ENCODE peak calls at places on chromosomes 12 and 14, in ten cellular contexts. One of them, this sample, is unnamed.
A peak's percentile ranks its signal among the peaks of the same experiment; 100 is the strongest.

GRCh38 chr14:82394916-82395315 is 861.3 kb upstream of the SEL1L start:
- DNase-seq in aorta: no peak
- DNase-seq in left ventricle myocardium inferior: no peak
- DNase-seq in ACHN: no peak
- DNase-seq in astrocyte of the cerebellum: no peak
- DNase-seq in hippocampal formation: no peak
- DNase-seq in fibroblast of the conjunctiva: no peak
- DNase-seq in Karpas-422: no peak
- DNase-seq in sigmoid colon: no peak
- DNase-seq in Right ventricle myocardium superior: no peak
- DNase-seq in this sample: no peak

GRCh38 chr12:91985002-91985767 is 160.5 kb downstream of the BTG1 start:
- DNase-seq in ACHN: no peak
- DNase-seq in left ventricle myocardium inferior: no peak
- DNase-seq in astrocyte of the cerebellum: no peak
- DNase-seq in Right ventricle myocardium superior: no peak
- DNase-seq in aorta: no peak
- DNase-seq in hippocampal formation: no peak
- DNase-seq in sigmoid colon: no peak
- DNase-seq in fibroblast of the conjunctiva: no peak
- DNase-seq in Karpas-422: no peak
- DNase-seq in this sample: no peak

GRCh38 chr14:93231129-93231979 is 24.3 kb downstream of the UBR7 start:
- DNase-seq in Right ventricle myocardium superior: no peak
- DNase-seq in fibroblast of the conjunctiva: no peak
- DNase-seq in astrocyte of the cerebellum: no peak
- DNase-seq in ACHN: peak; percentile 59
- DNase-seq in Karpas-422: no peak
- DNase-seq in hippocampal formation: no peak
- DNase-seq in left ventricle myocardium inferior: peak; percentile 17
- DNase-seq in aorta: peak; percentile 78
- DNase-seq in sigmoid colon: no peak
- DNase-seq in this sample: peak; percentile 59

GRCh38 chr12:9741726-9742125 is 8.8 kb upstream of the CLECL1 start:
- DNase-seq in fibroblast of the conjunctiva: no peak
- DNase-seq in left ventricle myocardium inferior: no peak
- DNase-seq in ACHN: no peak
- DNase-seq in hippocampal formation: no peak
- DNase-seq in Karpas-422: no peak
- DNase-seq in astrocyte of the cerebellum: no peak
- DNase-seq in aorta: no peak
- DNase-seq in sigmoid colon: no peak
- DNase-seq in Right ventricle myocardium superior: no peak
- DNase-seq in this sample: no peak

GRCh38 chr12:22016982-22017381 is 29.0 kb upstream of the CMAS start:
- DNase-seq in astrocyte of the cerebellum: no peak
- DNase-seq in aorta: no peak
- DNase-seq in Karpas-422: no peak
- DNase-seq in sigmoid colon: no peak
- DNase-seq in fibroblast of the conjunctiva: no peak
- DNase-seq in ACHN: no peak
- DNase-seq in left ventricle myocardium inferior: no peak
- DNase-seq in hippocampal formation: no peak
- DNase-seq in Right ventricle myocardium superior: no peak
- DNase-seq in this sample: no peak

GRCh38 chr12:114409796-114410520 is 4.0 kb upstream of the TBX5 start:
- DNase-seq in left ventricle myocardium inferior: no peak
- DNase-seq in ACHN: no peak
- DNase-seq in fibroblast of the conjunctiva: no peak
- DNase-seq in astrocyte of the cerebellum: no peak
- DNase-seq in hippocampal formation: no peak
- DNase-seq in aorta: no peak
- DNase-seq in sigmoid colon: no peak
- DNase-seq in Right ventricle myocardium superior: no peak
- DNase-seq in Karpas-422: no peak
- DNase-seq in this sample: no peak

GRCh38 chr12:56957229-56958052 is at the start of gene RDH16:
- DNase-seq in left ventricle myocardium inferior: no peak
- DNase-seq in hippocampal formation: no peak
- DNase-seq in astrocyte of the cerebellum: no peak
- DNase-seq in ACHN: no peak
- DNase-seq in sigmoid colon: no peak
- DNase-seq in Right ventricle myocardium superior: no peak
- DNase-seq in aorta: no peak
- DNase-seq in Karpas-422: no peak
- DNase-seq in fibroblast of the conjunctiva: no peak
- DNase-seq in this sample: peak; percentile 78

GRCh38 chr12:29534935-29535334 is 37.4 kb upstream of the OVCH1 start:
- DNase-seq in Karpas-422: no peak
- DNase-seq in sigmoid colon: no peak
- DNase-seq in astrocyte of the cerebellum: no peak
- DNase-seq in Right ventricle myocardium superior: no peak
- DNase-seq in hippocampal formation: no peak
- DNase-seq in left ventricle myocardium inferior: no peak
- DNase-seq in fibroblast of the conjunctiva: peak; percentile 17
- DNase-seq in aorta: no peak
- DNase-seq in ACHN: no peak
- DNase-seq in this sample: no peak

GRCh38 chr12:47032644-47033043 is 46.8 kb upstream of the PCED1B start:
- DNase-seq in left ventricle myocardium inferior: no peak
- DNase-seq in Right ventricle myocardium superior: no peak
- DNase-seq in hippocampal formation: peak; percentile 56
- DNase-seq in Karpas-422: peak; percentile 81
- DNase-seq in astrocyte of the cerebellum: peak; percentile 57
- DNase-seq in sigmoid colon: no peak
- DNase-seq in fibroblast of the conjunctiva: peak; percentile 46
- DNase-seq in aorta: no peak
- DNase-seq in ACHN: peak; percentile 84
- DNase-seq in this sample: no peak

GRCh38 chr12:65539062-65539461 is 260.6 kb downstream of the MSRB3 start:
- DNase-seq in Right ventricle myocardium superior: no peak
- DNase-seq in ACHN: no peak
- DNase-seq in fibroblast of the conjunctiva: no peak
- DNase-seq in astrocyte of the cerebellum: no peak
- DNase-seq in left ventricle myocardium inferior: no peak
- DNase-seq in hippocampal formation: no peak
- DNase-seq in Karpas-422: no peak
- DNase-seq in aorta: no peak
- DNase-seq in sigmoid colon: no peak
- DNase-seq in this sample: no peak

GRCh38 chr12:14946162-14946561 is 7.8 kb upstream of the ERP27 start:
- DNase-seq in left ventricle myocardium inferior: no peak
- DNase-seq in sigmoid colon: no peak
- DNase-seq in aorta: no peak
- DNase-seq in ACHN: no peak
- DNase-seq in hippocampal formation: no peak
- DNase-seq in Right ventricle myocardium superior: no peak
- DNase-seq in astrocyte of the cerebellum: no peak
- DNase-seq in Karpas-422: no peak
- DNase-seq in fibroblast of the conjunctiva: peak; percentile 30
- DNase-seq in this sample: no peak

GRCh38 chr12:27571463-27571862 is 47.5 kb downstream of the PPFIBP1 start:
- DNase-seq in astrocyte of the cerebellum: peak; percentile 91
- DNase-seq in aorta: no peak
- DNase-seq in fibroblast of the conjunctiva: no peak
- DNase-seq in ACHN: no peak
- DNase-seq in left ventricle myocardium inferior: no peak
- DNase-seq in hippocampal formation: no peak
- DNase-seq in sigmoid colon: no peak
- DNase-seq in Karpas-422: no peak
- DNase-seq in Right ventricle myocardium superior: no peak
- DNase-seq in this sample: peak; percentile 33

GRCh38 chr12:47900101-47900479 is 4.7 kb downstream of the VDR start:
- DNase-seq in Right ventricle myocardium superior: no peak
- DNase-seq in left ventricle myocardium inferior: no peak
- DNase-seq in sigmoid colon: peak; percentile 2
- DNase-seq in fibroblast of the conjunctiva: no peak
- DNase-seq in ACHN: no peak
- DNase-seq in astrocyte of the cerebellum: no peak
- DNase-seq in Karpas-422: no peak
- DNase-seq in aorta: no peak
- DNase-seq in hippocampal formation: no peak
- DNase-seq in this sample: no peak

GRCh38 chr12:106138646-106139421 is at the start of gene NUAK1:
- DNase-seq in aorta: peak; percentile 91
- DNase-seq in fibroblast of the conjunctiva: no peak
- DNase-seq in ACHN: peak; percentile 85
- DNase-seq in astrocyte of the cerebellum: no peak
- DNase-seq in sigmoid colon: peak; percentile 75
- DNase-seq in hippocampal formation: peak; percentile 75
- DNase-seq in left ventricle myocardium inferior: peak; percentile 82
- DNase-seq in Right ventricle myocardium superior: peak; percentile 85
- DNase-seq in Karpas-422: no peak
- DNase-seq in this sample: peak; percentile 20

GRCh38 chr14:75068294-75069020 is 984 bp upstream of the ZC2HC1C start:
- DNase-seq in fibroblast of the conjunctiva: no peak
- DNase-seq in aorta: no peak
- DNase-seq in hippocampal formation: peak; percentile 28
- DNase-seq in astrocyte of the cerebellum: no peak
- DNase-seq in Right ventricle myocardium superior: no peak
- DNase-seq in Karpas-422: no peak
- DNase-seq in ACHN: peak; percentile 16
- DNase-seq in sigmoid colon: no peak
- DNase-seq in left ventricle myocardium inferior: no peak
- DNase-seq in this sample: no peak